ENCODE peak calls at places on chromosomes 3 and 15, in ten cellular contexts. O is left ventricle myocardium inferior, H is ovary, J is adrenal gland, A is GM23338, G is body of pancreas, M is osteocyte, E is nephron progenitor cell, B is cardiac fibroblast, R is sigmoid colon. T is an unnamed sample.

GRCh38 chr15:42621386-42621785 is 46.0 kb downstream of the STARD9 start:
- DNase-seq in B (no peak), R (no peak), O (no peak), J (no peak), H (no peak), G (no peak), M (no peak), A (no peak), E (no peak), T (no peak)

GRCh38 chr3:12908136-12908730 is 66.9 kb upstream of the RPL32 start:
- DNase-seq in R (no peak), M (no peak), E (no peak), A (no peak), G (no peak), B (no peak), O (no peak), H (no peak), J (no peak), T (no peak)

GRCh38 chr15:90482124-90483011 is 47.4 kb upstream of the CRTC3 start:
- DNase-seq in B (peak), M (no peak), H (peak), J (peak), E (peak), O (no peak), R (no peak), A (peak), G (peak), T (peak)

GRCh38 chr3:125129512-125129962 is 73.7 kb upstream of the HEG1 start:
- DNase-seq in J (peak), R (peak), A (no peak), H (no peak), E (no peak), B (peak), G (peak), O (no peak), M (no peak), T (no peak)

GRCh38 chr3:100852882-100853281 is 140.3 kb downstream of the ABI3BP start:
- DNase-seq in G (no peak), B (no peak), O (no peak), R (no peak), E (no peak), A (no peak), J (no peak), H (no peak), M (no peak), T (no peak)

GRCh38 chr15:51303462-51303861 is 34.9 kb downstream of the CYP19A1 start:
- DNase-seq in E (no peak), J (no peak), G (no peak), M (no peak), R (no peak), H (no peak), O (no peak), B (no peak), A (no peak), T (no peak)

GRCh38 chr3:188349963-188350332 is 196.0 kb downstream of the LPP start:
- DNase-seq in G (no peak), M (no peak), R (no peak), B (no peak), J (no peak), H (no peak), O (no peak), A (no peak), E (no peak), T (no peak)

GRCh38 chr3:184335661-184336483 is 1.5 kb upstream of the FAM131A start:
- DNase-seq in M (peak), B (peak), J (peak), H (peak), R (peak), O (peak), E (peak), G (peak), A (peak), T (peak)

GRCh38 chr3:84110787-84111186 is 848.0 kb upstream of the CADM2 start:
- DNase-seq in A (no peak), H (no peak), B (no peak), R (no peak), E (no peak), O (no peak), M (no peak), J (no peak), G (no peak), T (no peak)

GRCh38 chr3:168688267-168688666 is 592.5 kb upstream of the GOLIM4 start:
- DNase-seq in H (no peak), A (no peak), J (no peak), G (no peak), O (no peak), E (no peak), M (no peak), B (no peak), R (no peak), T (no peak)

GRCh38 chr3:98901032-98901464 is 447 bp downstream of the DCBLD2 start:
- DNase-seq in B (peak), H (peak), G (peak), O (peak), R (peak), E (peak), J (peak), M (no peak), A (peak), T (peak)

GRCh38 chr3:194985031-194985578 is 285.9 kb downstream of the XXYLT1 start:
- DNase-seq in J (peak), B (peak), O (peak), A (peak), M (peak), R (peak), E (peak), G (peak), H (peak), T (no peak)

GRCh38 chr3:187802928-187803259 is 57.6 kb upstream of the BCL6 start:
- DNase-seq in A (no peak), M (no peak), G (no peak), R (no peak), J (no peak), O (no peak), B (no peak), E (no peak), H (no peak), T (peak)

GRCh38 chr3:81808900-81809299 is 47.5 kb upstream of the GBE1 start:
- DNase-seq in R (no peak), J (no peak), A (no peak), M (no peak), G (no peak), H (no peak), B (no peak), E (no peak), O (no peak), T (no peak)

GRCh38 chr15:52653451-52653964 is 25.7 kb downstream of the ATOSA start:
- DNase-seq in J (no peak), E (no peak), B (peak), H (no peak), M (no peak), A (peak), G (no peak), O (no peak), R (no peak), T (no peak)

GRCh38 chr3:109098245-109098644 is 19.7 kb downstream of the MORC1 start:
- DNase-seq in H (no peak), A (peak), J (no peak), O (no peak), B (no peak), M (no peak), R (no peak), G (peak), E (peak), T (no peak)
- TF ChIP-seq CTCF in H (no peak), A (peak), J (no peak), O (peak), B (no peak), M (peak), R (no peak), G (peak), E (peak), T (peak)

GRCh38 chr3:139433089-139433488 is 43.2 kb downstream of the RBP2 start:
- DNase-seq in O (no peak), H (no peak), B (no peak), E (no peak), M (no peak), G (no peak), R (no peak), A (no peak), J (no peak), T (no peak)

GRCh38 chr3:139430467-139430866 is 41.0 kb upstream of the COPB2 start:
- DNase-seq in H (no peak), J (no peak), R (no peak), E (peak), M (no peak), G (no peak), B (no peak), A (no peak), O (no peak), T (no peak)

GRCh38 chr3:139439278-139439677 is 37.0 kb downstream of the RBP2 start:
- DNase-seq in H (no peak), G (no peak), M (no peak), J (no peak), R (no peak), A (no peak), O (no peak), B (no peak), E (no peak), T (no peak)

DNA sequence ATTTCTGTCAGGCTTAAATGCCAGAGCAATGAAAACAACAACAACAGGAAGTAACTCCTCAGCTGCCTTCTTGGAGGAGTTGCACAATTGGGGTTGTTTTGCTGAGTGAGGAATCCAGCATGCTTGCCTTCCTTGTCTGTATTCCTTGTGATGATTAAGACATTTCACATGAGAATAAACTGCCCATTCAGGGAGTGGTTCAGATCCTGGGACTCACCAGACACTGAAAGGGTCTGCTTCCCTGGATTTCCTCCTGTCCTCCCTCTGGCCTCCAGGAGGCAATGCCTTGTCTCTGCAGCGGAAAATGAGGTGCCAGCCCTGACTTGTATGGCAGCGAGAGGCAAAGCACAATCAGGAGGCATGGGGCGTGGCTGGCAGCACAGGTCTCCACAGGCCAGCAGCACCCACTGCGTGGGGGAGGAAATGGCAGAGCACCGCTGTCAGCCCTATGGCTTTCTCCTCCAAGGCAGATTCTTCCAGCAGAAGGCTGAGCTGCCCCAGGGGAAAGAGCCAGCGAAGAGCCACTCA is 41.5 kb downstream of the RBP2 start:
- DNase-seq in J (peak), E (no peak), B (peak), R (no peak), A (peak), G (peak), O (no peak), M (no peak), H (no peak), T (no peak)
- TF ChIP-seq CTCF in J (no peak), E (no peak), B (no peak), R (no peak), A (peak), G (no peak), O (no peak), M (no peak), H (no peak), T (no peak)

DNA sequence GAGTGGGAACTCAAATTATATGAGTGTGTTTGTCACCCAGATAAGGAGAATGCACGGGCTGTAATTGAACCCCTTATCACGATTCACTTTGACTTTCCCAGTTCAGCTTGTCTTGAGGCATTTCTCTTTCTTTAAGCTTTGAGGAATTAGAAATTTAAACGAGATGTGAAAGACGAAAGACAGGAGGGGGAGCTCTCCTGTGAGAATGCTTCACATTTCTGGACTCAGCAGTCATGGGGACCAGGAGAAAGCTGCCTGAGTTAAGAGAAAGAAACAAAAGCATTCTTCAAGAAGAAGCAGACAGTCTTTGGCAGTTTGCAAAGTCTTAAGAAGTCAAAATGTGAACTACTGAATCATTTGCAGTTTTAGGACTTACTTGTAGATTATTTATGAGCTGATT is 205.6 kb downstream of the NECTIN3 start:
- DNase-seq in O (no peak), H (no peak), A (peak), R (no peak), M (no peak), G (no peak), B (peak), J (no peak), E (no peak), T (no peak)
- TF ChIP-seq CTCF in O (no peak), H (no peak), A (peak), R (no peak), M (peak), G (no peak), B (no peak), J (no peak), E (no peak), T (no peak)

GRCh38 chr3:161366067-161366466 is 5.2 kb downstream of the SPTSSB start:
- DNase-seq in J (no peak), B (no peak), O (no peak), E (no peak), G (no peak), H (no peak), M (no peak), R (no peak), A (peak), T (no peak)

GRCh38 chr3:161369531-161369930 is 1.8 kb downstream of the SPTSSB start:
- DNase-seq in O (no peak), G (no peak), R (no peak), H (no peak), E (no peak), A (peak), J (no peak), B (no peak), M (no peak), T (no peak)

GRCh38 chr3:161372321-161373260 is 1.3 kb upstream of the SPTSSB start:
- DNase-seq in G (peak), O (no peak), H (no peak), E (peak), B (peak), J (peak), A (peak), R (peak), M (no peak), T (no peak)

GRCh38 chr3:161371441-161372320 is at the start of gene SPTSSB:
- DNase-seq in G (peak), B (peak), H (no peak), A (peak), O (peak), R (peak), E (peak), J (peak), M (no peak), T (peak)
- TF ChIP-seq CTCF in G (no peak), B (peak), H (no peak), A (peak), O (no peak), R (no peak), E (no peak), J (no peak), M (peak), T (peak)

DNA sequence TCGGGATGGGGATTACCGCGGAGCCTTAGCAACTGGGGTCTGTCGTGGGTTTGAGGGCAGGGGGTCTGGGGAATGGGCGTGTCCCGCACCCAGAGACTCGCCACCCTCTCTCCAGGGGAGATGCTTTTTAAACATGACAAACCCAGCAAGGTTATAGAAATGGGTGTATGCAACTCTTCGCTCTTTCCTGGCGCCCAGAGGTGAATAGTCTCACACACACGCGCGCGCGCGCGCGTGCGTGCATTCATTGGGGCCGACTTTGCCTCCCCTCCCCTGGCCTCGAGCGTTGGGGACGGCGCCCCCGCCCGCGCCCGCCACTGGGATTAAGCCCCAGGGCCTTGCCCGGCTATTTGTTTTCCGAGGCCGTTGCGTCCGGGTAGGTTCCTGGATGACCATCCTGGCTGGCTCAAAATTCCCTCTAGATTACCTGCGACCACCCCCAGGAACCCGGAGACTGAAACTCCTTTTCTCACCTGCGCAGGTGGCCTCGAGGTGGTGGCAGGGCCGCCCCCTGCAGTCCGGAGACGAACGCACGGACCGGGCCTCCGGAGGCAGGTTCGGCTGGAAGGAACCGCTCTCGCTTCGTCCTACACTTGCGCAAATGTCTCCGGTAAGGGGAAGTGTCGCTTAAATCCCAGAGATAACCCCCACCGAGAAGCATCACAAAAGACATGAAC is 777 bp downstream of the GPR160 start:
- DNase-seq in M (no peak), R (no peak), E (peak), A (peak), O (no peak), J (peak), G (peak), B (no peak), H (no peak), T (peak)
- TF ChIP-seq CTCF in M (no peak), R (no peak), E (no peak), A (peak), O (no peak), J (no peak), G (peak), B (no peak), H (no peak), T (peak)

GRCh38 chr3:48432411-48433371 is 2.8 kb upstream of the PLXNB1 start:
- DNase-seq in J (no peak), H (no peak), R (peak), G (no peak), E (no peak), B (no peak), A (peak), M (peak), O (no peak), T (no peak)
- TF ChIP-seq CTCF in J (no peak), H (no peak), R (no peak), G (no peak), E (no peak), B (peak), A (peak), M (peak), O (peak), T (peak)

DNA sequence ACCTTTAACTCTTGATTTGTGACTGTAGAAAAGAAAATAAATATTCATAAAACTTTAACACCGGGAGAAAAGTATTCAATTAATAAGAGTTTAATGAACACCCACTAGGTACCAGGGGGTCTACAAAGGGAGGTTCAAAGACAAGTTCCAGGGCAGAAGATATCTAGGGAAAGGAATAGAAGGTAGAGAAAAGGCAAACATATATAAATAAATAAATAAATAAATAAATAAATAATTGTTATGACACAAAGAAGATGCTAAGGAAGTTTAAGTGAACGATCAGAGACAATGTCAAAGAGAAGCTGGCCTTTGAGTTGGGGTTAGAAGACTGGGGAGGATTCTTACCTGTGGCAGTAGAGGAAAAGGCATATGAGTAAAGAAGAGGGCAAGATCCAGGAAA is 123.8 kb downstream of the NEDD4 start:
- DNase-seq in M (no peak), E (no peak), J (no peak), A (no peak), R (no peak), B (no peak), H (no peak), O (no peak), G (no peak), T (no peak)
- TF ChIP-seq CTCF in M (no peak), E (no peak), J (no peak), A (no peak), R (no peak), B (no peak), H (no peak), O (no peak), G (no peak), T (no peak)

GRCh38 chr3:123447749-123448502 is 964 bp downstream of the ADCY5 start:
- DNase-seq in O (no peak), E (peak), J (peak), B (no peak), G (no peak), M (no peak), A (peak), H (peak), R (no peak), T (peak)
- TF ChIP-seq CTCF in O (peak), E (no peak), J (peak), B (no peak), G (no peak), M (peak), A (peak), H (peak), R (no peak), T (peak)

DNA sequence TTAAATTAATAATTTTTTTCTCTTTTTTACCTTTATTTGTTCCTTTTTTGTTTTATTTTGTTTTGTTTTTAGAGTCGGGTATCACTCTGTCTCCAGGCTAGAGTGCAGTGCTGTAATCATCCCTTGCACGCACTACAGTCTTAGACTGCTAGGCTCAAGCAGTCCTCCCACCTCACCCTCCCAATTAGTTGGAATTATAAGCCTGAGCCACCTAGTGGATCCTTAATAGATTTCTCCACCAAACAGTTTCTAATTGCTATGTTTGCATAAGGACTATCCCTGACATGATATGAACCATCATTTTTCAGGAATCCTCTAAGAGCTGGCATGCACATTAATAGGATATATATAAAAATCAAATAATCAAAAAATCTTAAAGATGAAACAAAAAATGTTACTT is 993.2 kb downstream of the OTOL1 start:
- DNase-seq in M (no peak), B (no peak), R (no peak), A (peak), E (no peak), J (no peak), G (no peak), H (no peak), O (no peak), T (no peak)
- TF ChIP-seq CTCF in M (peak), B (no peak), R (no peak), A (peak), E (no peak), J (no peak), G (no peak), H (no peak), O (no peak), T (no peak)

DNA sequence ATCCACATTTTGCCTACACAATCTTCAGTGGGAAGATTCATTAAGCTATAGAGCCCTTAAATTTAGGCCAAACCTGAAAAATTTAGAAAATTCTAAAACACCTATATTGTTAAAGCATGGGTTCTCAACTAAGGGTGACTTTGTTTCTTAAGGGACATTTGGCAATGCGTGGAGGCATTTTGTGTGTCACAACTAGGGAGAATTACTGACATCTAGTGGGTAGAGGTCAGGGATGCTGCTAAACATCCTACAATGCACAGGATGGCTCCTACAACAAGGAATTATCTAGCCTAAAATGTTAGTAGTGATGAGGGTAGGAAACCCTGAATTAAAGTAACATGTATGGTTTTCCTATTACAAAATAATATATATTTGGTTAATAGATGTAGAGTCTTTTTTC is 55.8 kb downstream of the TBC1D5 start:
- DNase-seq in O (no peak), A (peak), J (no peak), H (no peak), M (no peak), E (no peak), G (no peak), B (peak), R (no peak), T (no peak)
- TF ChIP-seq CTCF in O (peak), A (peak), J (no peak), H (no peak), M (peak), E (peak), G (no peak), B (peak), R (no peak), T (peak)

T was measured in GM13977.